ENCODE peak calls at places on chromosomes 4 and X, in four cellular contexts. R is ELR, S is ELF-1, D is sciatic nerve. A is an unnamed sample.

GRCh38 chr4:10033191-10033881 is 12.0 kb upstream of the SLC2A9 start:
- DNase-seq in S (no peak), R (peak; percentile 62), D (peak; percentile 12), A (peak; percentile 90)

GRCh38 chr4:184453402-184454160 is 20.8 kb downstream of the IRF2 start:
- DNase-seq in D (no peak), R (peak; percentile 88), S (peak; percentile 29), A (no peak)

GRCh38 chrX:136028383-136028984 is 43.2 kb downstream of the SLC9A6 start:
- DNase-seq in D (no peak), R (peak; percentile 65), S (peak; percentile 5), A (no peak)

GRCh38 chr4:76955187-76955586 is 5.6 kb downstream of the SEPTIN11 start:
- DNase-seq in S (no peak), R (no peak), D (no peak), A (no peak)

GRCh38 chrX:152641996-152642395 is 4.3 kb downstream of the GABRQ start:
- DNase-seq in D (no peak), R (peak; percentile 43), S (peak; percentile 78), A (no peak)

GRCh38 chr4:123325241-123325681 is 71.3 kb upstream of the SPRY1 start:
- DNase-seq in S (no peak), R (no peak), D (no peak), A (no peak)

GRCh38 chr4:40721730-40722171 is 28.0 kb upstream of the NSUN7 start:
- DNase-seq in D (no peak), R (peak; percentile 10), S (no peak), A (no peak)

GRCh38 chrX:46994096-46994495 is 81.9 kb downstream of the JADE3 start:
- DNase-seq in R (no peak), D (no peak), S (no peak), A (no peak)

GRCh38 chr4:10983885-10984284 is 299.3 kb upstream of the CLNK start:
- DNase-seq in S (no peak), D (no peak), R (no peak), A (no peak)

GRCh38 chr4:986428-986948 is 356 bp upstream of the IDUA start:
- DNase-seq in D (no peak), S (no peak), R (no peak), A (no peak)

GRCh38 chr4:139872274-139872673 is 206.7 kb downstream of the MGST2 start:
- DNase-seq in D (no peak), S (no peak), R (peak; percentile 97), A (no peak)

GRCh38 chr4:102564399-102564921 is 63.3 kb downstream of the NFKB1 start:
- DNase-seq in S (no peak), R (peak; percentile 77), D (no peak), A (no peak)

GRCh38 chr4:183099537-183100297 is 660 bp downstream of the WWC2 start:
- DNase-seq in R (peak; percentile 57), S (peak; percentile 79), D (peak; percentile 68), A (no peak)

GRCh38 chr4:65014078-65014477 is 604.8 kb upstream of the TECRL start:
- DNase-seq in S (no peak), R (no peak), D (no peak), A (no peak)

GRCh38 chrX:34638116-34638515 is 19.0 kb downstream of the TMEM47 start:
- DNase-seq in S (peak; percentile 16), R (peak; percentile 47), D (no peak), A (no peak)

GRCh38 chr4:82787342-82787741 is 11.3 kb downstream of the SCD5 start:
- DNase-seq in D (no peak), S (no peak), R (peak; percentile 43), A (no peak)

GRCh38 chr4:17595471-17596005 is 18.5 kb downstream of the LAP3 start:
- DNase-seq in R (no peak), D (no peak), S (no peak), A (no peak)

GRCh38 chr4:89598602-89599001 is 238.4 kb downstream of the SNCA start:
- DNase-seq in S (no peak), R (peak; percentile 35), D (no peak), A (no peak)

GRCh38 chrX:1488745-1489144 is 36.0 kb upstream of the ASMTL start:
- DNase-seq in S (no peak), D (no peak), R (no peak), A (no peak)

GRCh38 chr4:5133201-5133600 is 81.9 kb downstream of the STK32B start:
- DNase-seq in S (no peak), R (no peak), D (no peak), A (no peak)

GRCh38 chrX:153336988-153337387 is 3.0 kb downstream of the ZNF275 start:
- DNase-seq in D (no peak), R (no peak), S (no peak), A (no peak)

GRCh38 chr4:7894098-7894676 is 45.5 kb downstream of the AFAP1 start:
- DNase-seq in R (no peak), D (no peak), S (no peak), A (no peak)

GRCh38 chr4:182894681-182895275 is 22.4 kb downstream of the DCTD start:
- DNase-seq in S (no peak), R (no peak), D (no peak), A (no peak)

GRCh38 chr4:55754754-55755350 is 64.7 kb upstream of the EXOC1L start:
- DNase-seq in D (no peak), S (no peak), R (peak; percentile 87), A (no peak)